ENCODE peak calls at places on chromosome 17, in nine cellular contexts. Z, A, N, B, H, I, V, Y and Q are unnamed samples.
A peak's percentile ranks its signal among the peaks of the same experiment; 100 is the strongest.

GRCh38 chr17:82907797-82908261 is 68.0 kb upstream of the ZNF750 start:
- DNase-seq in Z (no peak), A (no peak), N (no peak), B (no peak), H (no peak), I (no peak), V (no peak), Y (no peak), Q (no peak)

GRCh38 chr17:50211249-50212120 is 10.1 kb upstream of the COL1A1 start:
- DNase-seq in Z (no peak), A (no peak), N (no peak), B (no peak), H (no peak), I (peak; percentile 31), V (no peak), Y (no peak), Q (no peak)

GRCh38 chr17:19288453-19288852 is 51.3 kb downstream of the EPN2 start:
- DNase-seq in Z (no peak), A (peak; percentile 18), N (no peak), B (peak; percentile 75), H (no peak), I (no peak), V (no peak), Y (no peak), Q (no peak)

GRCh38 chr17:49224198-49224996 is 6.2 kb downstream of the PHOSPHO1 start:
- DNase-seq in Z (no peak), A (peak; percentile 20), N (peak; percentile 47), B (peak; percentile 31), H (peak; percentile 52), I (no peak), V (no peak), Y (no peak), Q (no peak)

GRCh38 chr17:76738468-76738850 is 540 bp downstream of the MFSD11 start:
- DNase-seq in Z (no peak), A (no peak), N (no peak), B (no peak), H (no peak), I (no peak), V (no peak), Y (no peak), Q (no peak)

GRCh38 chr17:67004191-67004590 is 39.7 kb downstream of the CACNG4 start:
- DNase-seq in Z (no peak), A (no peak), N (no peak), B (no peak), H (no peak), I (no peak), V (no peak), Y (no peak), Q (no peak)

GRCh38 chr17:83193336-83194188 is 114.2 kb downstream of the METRNL start:
- DNase-seq in Z (no peak), A (peak; percentile 87), N (no peak), B (no peak), H (peak; percentile 8), I (peak; percentile 28), V (peak; percentile 16), Y (no peak), Q (peak; percentile 1)

GRCh38 chr17:77637807-77638182 is 320.7 kb upstream of the TNRC6C start:
- DNase-seq in Z (no peak), A (no peak), N (no peak), B (no peak), H (no peak), I (no peak), V (no peak), Y (no peak), Q (no peak)

GRCh38 chr17:65228734-65229390 is 91.7 kb downstream of the RGS9 start:
- DNase-seq in Z (no peak), A (no peak), N (peak; percentile 13), B (peak; percentile 4), H (no peak), I (no peak), V (no peak), Y (no peak), Q (no peak)

GRCh38 chr17:76906463-76906862 is 38.3 kb downstream of the MGAT5B start:
- DNase-seq in Z (no peak), A (no peak), N (no peak), B (no peak), H (no peak), I (no peak), V (no peak), Y (no peak), Q (no peak)

GRCh38 chr17:73091770-73092517 is 544 bp downstream of the SLC39A11 start:
- DNase-seq in Z (no peak), A (peak; percentile 23), N (no peak), B (peak; percentile 44), H (peak; percentile 35), I (peak; percentile 33), V (peak; percentile 22), Y (peak; percentile 60), Q (peak; percentile 18)

GRCh38 chr17:44547625-44548297 is 9.5 kb upstream of the FZD2 start:
- DNase-seq in Z (no peak), A (no peak), N (no peak), B (no peak), H (peak; percentile 20), I (peak; percentile 47), V (no peak), Y (no peak), Q (no peak)

DNA sequence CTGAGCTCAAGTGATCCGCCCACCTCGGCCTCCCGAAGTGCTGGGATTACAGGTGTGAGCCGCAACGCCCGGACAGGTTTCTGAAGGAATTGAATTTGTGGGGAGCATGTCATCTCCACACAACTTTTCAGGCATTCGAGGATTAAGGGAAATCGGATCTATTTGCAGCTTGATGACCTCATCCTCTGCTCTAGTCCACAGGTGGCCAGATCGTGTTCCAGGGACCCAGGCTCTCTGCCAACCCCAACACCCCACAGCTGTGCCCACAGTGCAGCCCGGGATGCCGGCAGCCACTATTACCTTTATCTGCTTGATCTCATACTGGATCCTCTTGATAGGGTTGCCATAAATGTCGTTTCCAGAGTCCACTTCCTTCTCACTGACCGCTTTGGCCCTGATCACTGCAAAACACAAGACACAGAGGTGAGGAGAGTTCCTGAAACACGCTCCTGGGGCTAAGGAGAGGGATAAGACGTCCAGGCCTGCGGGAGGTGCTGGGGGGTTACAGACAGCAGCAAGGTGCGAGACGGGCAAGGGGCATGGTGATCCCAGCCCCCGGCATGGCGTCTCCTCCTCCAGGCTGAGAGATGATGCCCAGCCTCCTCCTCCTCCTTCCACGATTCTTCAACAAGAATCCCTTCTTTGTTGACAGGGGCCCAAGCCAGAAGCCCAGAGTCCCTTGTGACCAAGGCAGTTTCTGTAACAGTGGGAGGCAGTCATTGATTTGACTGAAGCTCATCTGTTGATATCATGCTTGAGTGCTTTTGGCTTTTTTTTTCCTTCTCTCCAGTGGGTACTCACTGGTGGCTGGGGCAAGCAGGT is 29.3 kb downstream of the CEP295NL start:
- DNase-seq in Z (no peak), A (peak; percentile 91), N (no peak), B (no peak), H (no peak), I (no peak), V (peak; percentile 57), Y (no peak), Q (peak; percentile 64)
- H3K27ac ChIP-seq in Z (peak overlapping the region; percentile 59), A (peak overlapping the region; percentile 56), N (no peak overlapping the region), B (no peak overlapping the region), H (peak overlapping the region; percentile 38), I (peak overlapping the region; percentile 61), V (peak overlapping the region; percentile 99), Y (no peak overlapping the region), Q (peak overlapping the region; percentile 72)

GRCh38 chr17:2064980-2065785 is 10.3 kb downstream of the HIC1 start:
- DNase-seq in Z (no peak), A (no peak), N (peak; percentile 33), B (no peak), H (peak; percentile 46), I (peak; percentile 56), V (no peak), Y (no peak), Q (no peak)

GRCh38 chr17:2062571-2063183 is 7.8 kb downstream of the HIC1 start:
- DNase-seq in Z (no peak), A (no peak), N (no peak), B (peak; percentile 35), H (no peak), I (no peak), V (no peak), Y (no peak), Q (no peak)

GRCh38 chr17:2064147-2064489 is 9.2 kb downstream of the HIC1 start:
- DNase-seq in Z (no peak), A (no peak), N (no peak), B (no peak), H (no peak), I (no peak), V (no peak), Y (no peak), Q (no peak)

GRCh38 chr17:2063306-2064146 is 8.6 kb downstream of the HIC1 start:
- DNase-seq in Z (no peak), A (no peak), N (no peak), B (no peak), H (peak; percentile 39), I (no peak), V (no peak), Y (no peak), Q (no peak)

GRCh38 chr17:2064511-2064910 is 9.6 kb downstream of the HIC1 start:
- DNase-seq in Z (no peak), A (no peak), N (no peak), B (no peak), H (peak; percentile 36), I (no peak), V (no peak), Y (no peak), Q (no peak)
- H3K36me3 ChIP-seq in Z (peaks cover 12% of the 10 kb centered on the region), A (no peaks in the 10 kb centered on the region), N (peaks cover 21% of the 10 kb centered on the region), B (peaks cover 6% of the 10 kb centered on the region), H (peaks cover 10% of the 10 kb centered on the region), I (peaks cover 42% of the 10 kb centered on the region), V (peaks cover 52% of the 10 kb centered on the region), Y (no peaks in the 10 kb centered on the region), Q (peaks cover 25% of the 10 kb centered on the region)

GRCh38 chr17:63480826-63481487 is 4.1 kb downstream of the ACE start:
- DNase-seq in Z (no peak), A (peak; percentile 45), N (no peak), B (no peak), H (no peak), I (no peak), V (no peak), Y (no peak), Q (no peak)
- H3K4me1 ChIP-seq in Z (peaks cover 24% of the 10 kb centered on the region), A (peaks cover 5% of the 10 kb centered on the region), N (peaks cover 14% of the 10 kb centered on the region), B (no peaks in the 10 kb centered on the region), H (peaks cover 14% of the 10 kb centered on the region), I (peaks cover 29% of the 10 kb centered on the region), V (peaks cover 35% of the 10 kb centered on the region), Y (peaks cover 14% of the 10 kb centered on the region), Q (peaks cover 5% of the 10 kb centered on the region)

GRCh38 chr17:18109935-18110334 is 1.4 kb downstream of the MYO15A start:
- DNase-seq in Z (no peak), A (no peak), N (no peak), B (no peak), H (no peak), I (no peak), V (no peak), Y (no peak), Q (no peak)
- H3K27ac ChIP-seq in Z (no peak overlapping the region), A (no peak overlapping the region), N (no peak overlapping the region), B (no peak overlapping the region), H (no peak overlapping the region), I (no peak overlapping the region), V (no peak overlapping the region), Y (no peak overlapping the region), Q (no peak overlapping the region)

DNA sequence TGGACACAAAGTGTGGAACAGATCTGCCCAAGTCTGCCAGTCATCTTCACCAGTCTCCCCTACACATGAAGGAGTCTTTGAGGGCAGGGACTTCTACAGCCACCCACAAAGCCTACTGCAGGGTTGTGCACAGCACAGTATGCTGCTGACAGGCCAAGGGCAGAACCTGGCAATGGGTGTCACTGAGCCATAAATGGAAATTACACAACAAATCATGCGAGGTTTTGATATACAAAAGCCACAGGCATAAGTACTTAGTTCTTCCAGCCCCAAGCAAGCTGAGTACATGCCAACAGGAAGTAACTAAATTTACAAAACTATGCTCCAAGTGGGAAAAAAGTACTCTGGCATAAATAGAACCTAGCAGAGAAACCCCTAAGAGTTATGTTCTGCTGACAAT is 7.8 kb upstream of the PSMC3IP start:
- DNase-seq in Z (no peak), A (no peak), N (no peak), B (no peak), H (no peak), I (no peak), V (no peak), Y (no peak), Q (no peak)
- H3K36me3 ChIP-seq in Z (peaks cover 78% of the 10 kb centered on the region), A (peaks cover 18% of the 10 kb centered on the region), N (peaks cover 71% of the 10 kb centered on the region), B (peaks cover 72% of the 10 kb centered on the region), H (peaks cover 50% of the 10 kb centered on the region), I (peaks cover 99% of the 10 kb centered on the region), V (peaks cover 96% of the 10 kb centered on the region), Y (peaks cover 29% of the 10 kb centered on the region), Q (peaks cover 97% of the 10 kb centered on the region)